ENCODE peak calls at places on chromosomes 4 and X, in seven cellular contexts. J is HCT116, Y is heart left ventricle, L is OCI-LY7, G is hepatocyte, A is DND-41, K is mesenchymal stem cell. Q is an unnamed sample.
A peak's percentile ranks its signal among the peaks of the same experiment; 100 is the strongest.

GRCh38 chr4:183146478-183146877 is 47.4 kb downstream of the WWC2 start:
- DNase-seq in Y (peak; percentile 41), J (no peak), G (no peak), L (no peak), K (no peak), A (no peak), Q (no peak)

GRCh38 chrX:68652327-68652930 is 5.0 kb downstream of the STARD8 start:
- DNase-seq in K (peak; percentile 6), L (no peak), A (no peak), Y (no peak), G (no peak), J (no peak), Q (no peak)

GRCh38 chr4:159248383-159249178 is 145.7 kb downstream of the RAPGEF2 start:
- DNase-seq in G (peak; percentile 54), J (no peak), Y (no peak), A (no peak), K (peak; percentile 84), L (no peak), Q (no peak)

GRCh38 chr4:100379583-100380105 is 138.2 kb downstream of the EMCN start:
- DNase-seq in K (no peak), Y (no peak), A (no peak), L (no peak), G (peak; percentile 7), J (no peak), Q (no peak)

GRCh38 chr4:153296424-153296823 is 48.1 kb upstream of the MND1 start:
- DNase-seq in A (no peak), J (no peak), G (peak; percentile 73), L (no peak), Y (peak; percentile 28), K (peak; percentile 75), Q (no peak)

GRCh38 chrX:8743126-8743732 is 11.3 kb upstream of the ANOS1 start:
- DNase-seq in A (peak; percentile 59), K (peak; percentile 32), L (peak; percentile 39), G (peak; percentile 50), Y (peak; percentile 58), J (no peak), Q (peak; percentile 37)

GRCh38 chr4:127240721-127241120 is 392.0 kb upstream of the INTU start:
- DNase-seq in G (peak; percentile 16), A (no peak), Y (no peak), J (no peak), K (no peak), L (no peak), Q (no peak)

GRCh38 chrX:102029026-102029425 is 96.5 kb upstream of the TCEAL2 start:
- DNase-seq in K (no peak), Y (no peak), G (no peak), L (no peak), J (no peak), A (no peak), Q (no peak)

GRCh38 chr4:153241970-153242847 is 38.0 kb downstream of the TRIM2 start:
- DNase-seq in J (no peak), A (no peak), L (no peak), K (peak; percentile 94), Y (peak; percentile 39), G (peak; percentile 44), Q (peak; percentile 57)

GRCh38 chrX:38117485-38117884 is 103.2 kb downstream of the SRPX start:
- DNase-seq in L (no peak), G (no peak), K (no peak), J (no peak), Y (no peak), A (no peak), Q (peak; percentile 14)

GRCh38 chr4:158814636-158815035 is 45.8 kb downstream of the FNIP2 start:
- DNase-seq in J (no peak), A (no peak), K (no peak), L (no peak), G (no peak), Y (no peak), Q (no peak)

GRCh38 chr4:139171878-139172691 is 4.9 kb downstream of the ELF2 start:
- DNase-seq in L (no peak), J (no peak), A (no peak), K (peak; percentile 53), Y (no peak), G (no peak), Q (no peak)

GRCh38 chr4:148004228-148004813 is 272.4 kb downstream of the ARHGAP10 start:
- DNase-seq in G (no peak), A (peak; percentile 33), L (no peak), J (no peak), K (no peak), Y (peak; percentile 57), Q (no peak)

GRCh38 chr4:101237773-101238172 is 109.6 kb downstream of the PPP3CA start:
- DNase-seq in A (no peak), Y (no peak), G (no peak), L (no peak), J (peak; percentile 49), K (no peak), Q (peak; percentile 46)

GRCh38 chr4:138507527-138507926 is 265.4 kb upstream of the SLC7A11 start:
- DNase-seq in K (peak; percentile 52), J (no peak), A (no peak), L (no peak), G (peak; percentile 22), Y (no peak), Q (no peak)

GRCh38 chrX:22109442-22109841 is 77.3 kb downstream of the PHEX start:
- DNase-seq in G (no peak), A (no peak), J (no peak), L (no peak), Y (no peak), K (peak; percentile 26), Q (no peak)

GRCh38 chrX:101659601-101660063 is at the start of gene ARMCX2:
- DNase-seq in L (no peak), Y (peak; percentile 62), G (peak; percentile 73), A (no peak), K (peak; percentile 68), J (no peak), Q (peak; percentile 4)

DNA sequence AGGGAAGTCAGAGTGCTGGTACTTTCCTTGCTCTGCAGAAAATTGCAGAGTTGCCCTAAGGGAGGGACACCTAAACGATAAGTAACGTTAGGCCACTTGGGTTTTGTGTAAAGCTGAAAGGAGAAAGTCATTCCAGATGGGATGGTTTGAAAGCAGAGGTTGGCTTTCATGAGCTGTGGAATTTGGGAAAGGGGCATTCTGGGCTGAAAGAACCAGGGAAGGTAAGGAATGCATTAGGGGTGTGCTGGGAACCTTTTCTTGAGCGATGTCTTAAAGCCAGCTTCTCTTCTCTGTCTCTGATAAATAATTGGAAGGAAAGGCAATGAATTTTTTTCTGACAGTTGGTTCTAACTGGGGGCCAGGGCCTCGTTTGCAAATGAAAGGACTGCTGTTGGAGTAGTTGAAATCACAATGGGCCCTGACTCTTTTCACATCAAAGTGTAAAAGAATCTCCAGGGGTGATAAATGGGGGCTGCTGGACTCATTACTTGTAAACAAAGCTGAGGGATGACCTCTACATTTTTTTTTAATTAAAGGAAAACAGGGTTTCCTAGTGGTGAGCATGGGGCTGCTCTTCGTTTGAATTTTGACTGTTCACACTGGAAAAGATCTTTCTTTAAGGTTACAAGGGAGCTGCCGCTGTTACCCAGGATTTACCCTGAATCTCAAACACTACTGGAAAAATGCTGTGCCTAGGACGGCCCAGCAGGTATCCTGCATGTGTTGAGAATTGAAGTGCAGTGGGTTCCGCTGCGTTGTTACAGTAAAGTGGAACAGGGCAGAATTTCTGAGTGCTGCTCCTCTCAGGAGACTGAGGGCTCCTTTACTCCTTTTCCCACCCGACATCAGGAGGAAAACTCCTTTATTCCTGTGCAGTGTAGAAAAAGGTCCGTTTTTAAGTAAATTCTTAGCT is 25.0 kb downstream of the AFF1 start:
- DNase-seq in G (no peak), K (peak; percentile 20), L (peak; percentile 37), J (no peak), Y (no peak), A (no peak), Q (no peak)
- H3K4me3 ChIP-seq in G (no peak overlapping the region), K (no peak overlapping the region), L (peak overlapping the region; percentile 60), J (no peak overlapping the region), Y (no peak overlapping the region), A (no peak overlapping the region), Q (no peak overlapping the region)

DNA sequence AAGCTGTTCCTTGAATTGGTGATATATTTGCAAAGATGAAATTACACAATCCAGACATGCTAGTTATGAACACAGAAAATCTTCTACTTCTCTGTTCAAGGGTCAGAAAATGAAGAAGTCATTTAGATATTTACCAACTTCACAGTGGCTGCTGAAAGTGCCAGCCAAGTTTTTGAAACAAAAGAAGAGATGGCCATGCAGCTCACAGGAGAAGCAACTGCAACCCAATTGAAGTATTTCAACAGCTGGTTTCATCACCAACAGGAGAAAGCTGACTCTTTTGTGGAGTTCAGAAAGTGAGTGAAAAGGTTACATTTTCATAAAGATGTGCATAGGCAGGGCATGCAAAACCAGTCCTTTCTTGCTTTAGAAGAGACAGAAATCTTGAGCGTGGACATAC is 70.1 kb upstream of the LSM6 start:
- DNase-seq in G (no peak), K (no peak), Y (no peak), A (no peak), J (no peak), L (no peak), Q (no peak)
- H3K27ac ChIP-seq in G (peak overlapping the region; percentile 26), K (no peak overlapping the region), Y (no peak overlapping the region), A (no peak overlapping the region), J (no peak overlapping the region), L (no peak overlapping the region), Q (no peak overlapping the region)

DNA sequence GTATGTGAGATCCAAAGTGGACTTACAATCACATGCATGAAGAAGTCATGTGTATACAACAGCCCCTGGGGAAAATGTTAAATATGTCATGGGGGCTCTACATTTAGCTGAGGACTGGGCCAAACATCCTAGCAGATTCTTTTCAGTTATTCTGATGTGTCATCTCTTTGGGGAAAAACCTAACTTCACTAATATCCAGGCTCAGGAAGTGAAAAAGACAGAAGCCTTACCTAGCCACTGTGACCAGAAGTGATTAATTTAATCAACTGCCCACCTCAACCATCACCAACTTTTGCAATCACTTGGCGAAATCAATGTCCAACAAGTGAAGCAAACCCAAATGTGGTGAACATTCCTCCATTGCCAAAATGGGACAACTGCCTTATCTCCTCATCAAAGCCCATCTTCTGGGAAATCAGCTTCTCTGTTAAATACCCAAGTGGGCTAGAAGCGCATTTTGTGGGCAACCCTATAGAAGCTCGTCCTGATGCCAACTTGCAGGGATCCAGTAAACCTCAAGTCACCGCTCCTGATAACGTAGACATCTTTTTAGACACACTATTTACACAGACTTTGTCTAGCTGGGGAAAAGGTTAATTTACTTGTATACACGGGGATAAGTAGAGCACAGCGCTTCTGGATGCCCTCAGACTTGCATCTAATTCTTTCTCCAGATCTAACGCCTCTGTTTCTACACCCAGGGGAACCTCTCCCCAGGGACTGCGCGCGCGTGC is 1.4 kb upstream of the HHIP start:
- DNase-seq in Y (no peak), J (no peak), K (no peak), A (peak; percentile 29), L (no peak), G (no peak), Q (no peak)
- H3K4me3 ChIP-seq in Y (no peak overlapping the region), J (no peak overlapping the region), K (no peak overlapping the region), A (no peak overlapping the region), L (no peak overlapping the region), G (no peak overlapping the region), Q (no peak overlapping the region)

GRCh38 chr4:20391224-20391623 is 139.5 kb downstream of the SLIT2 start:
- DNase-seq in J (no peak), G (no peak), A (no peak), L (no peak), Y (no peak), K (no peak), Q (no peak)

GRCh38 chr4:20393486-20394100 is 141.9 kb downstream of the SLIT2 start:
- DNase-seq in J (no peak), L (no peak), Y (no peak), K (no peak), A (no peak), G (no peak), Q (no peak)

GRCh38 chr4:20391912-20392311 is 140.2 kb downstream of the SLIT2 start:
- DNase-seq in A (no peak), J (no peak), K (no peak), G (no peak), Y (no peak), L (no peak), Q (no peak)

GRCh38 chr4:20395160-20395773 is 143.6 kb downstream of the SLIT2 start:
- DNase-seq in Y (peak; percentile 23), J (peak; percentile 37), K (peak; percentile 20), G (peak; percentile 52), L (peak; percentile 41), A (peak; percentile 38), Q (peak; percentile 59)

GRCh38 chr4:20394471-20394870 is 142.8 kb downstream of the SLIT2 start:
- DNase-seq in L (no peak), K (no peak), A (no peak), J (no peak), Y (no peak), G (no peak), Q (no peak)
- H3K27ac ChIP-seq in L (no peak overlapping the region), K (no peak overlapping the region), A (no peak overlapping the region), J (no peak overlapping the region), Y (no peak overlapping the region), G (no peak overlapping the region), Q (no peak overlapping the region)